ENCODE peak calls at places on chromosomes 16 and 17, in ten cellular contexts. X is naive thymus-derived CD8-positive, alpha-beta T cell; P is Right ventricle myocardium superior; E is left cardiac atrium; Q is progenitor cell of endocrine pancreas; R is effector CD4-positive, alpha-beta T cell; C is NB4; O is C1 segment of cervical spinal cord; B is GM12864; S is hepatocyte. K is an unnamed sample.

GRCh38 chr17:54967621-54968258 is 714 bp downstream of the COX11 start:
- DNase-seq in X (peak), C (peak), Q (no peak), B (no peak), R (no peak), P (no peak), O (no peak), E (no peak), S (peak), K (peak)

GRCh38 chr17:49494937-49495841 is at the start of gene NGFR:
- DNase-seq in O (peak), C (peak), B (no peak), P (peak), S (peak), E (peak), Q (no peak), R (peak), X (peak), K (peak)

GRCh38 chr16:19974607-19975006 is 90.0 kb upstream of the GPRC5B start:
- DNase-seq in E (no peak), X (no peak), Q (no peak), R (no peak), C (no peak), B (no peak), P (no peak), O (no peak), S (no peak), K (no peak)

GRCh38 chr16:21626659-21627277 is 25.6 kb downstream of the IGSF6 start:
- DNase-seq in O (no peak), S (peak), X (no peak), Q (no peak), P (no peak), R (no peak), E (no peak), B (no peak), C (peak), K (peak)

GRCh38 chr16:84737658-84738057 is 37.9 kb downstream of the USP10 start:
- DNase-seq in B (no peak), S (no peak), P (peak), X (no peak), E (no peak), R (no peak), Q (no peak), C (no peak), O (no peak), K (no peak)

GRCh38 chr17:34542700-34543336 is 36.6 kb upstream of the TMEM132E start:
- DNase-seq in B (peak), O (no peak), Q (no peak), R (peak), E (peak), P (no peak), S (peak), X (peak), C (peak), K (peak)

GRCh38 chr16:58684354-58685083 is at the start of gene SLC38A7:
- DNase-seq in X (peak), E (peak), P (peak), S (peak), C (peak), Q (peak), B (peak), R (peak), O (peak), K (peak)

GRCh38 chr17:59859444-59860025 is 33.2 kb downstream of the TUBD1 start:
- DNase-seq in C (peak), Q (no peak), E (no peak), R (no peak), B (no peak), X (no peak), S (no peak), O (no peak), P (no peak), K (peak)

GRCh38 chr17:15091825-15092224 is 173.3 kb downstream of the PMP22 start:
- DNase-seq in S (no peak), B (no peak), C (peak), E (no peak), P (no peak), X (no peak), Q (no peak), R (no peak), O (no peak), K (peak)

GRCh38 chr16:83622010-83622409 is 185.8 kb upstream of the HSBP1 start:
- DNase-seq in R (no peak), X (no peak), Q (no peak), S (no peak), B (no peak), O (no peak), E (no peak), P (no peak), C (no peak), K (no peak)

GRCh38 chr17:50318551-50319310 is 27.2 kb upstream of the XYLT2 start:
- DNase-seq in Q (no peak), R (no peak), E (no peak), P (no peak), B (no peak), S (peak), C (no peak), O (no peak), X (no peak), K (no peak)

GRCh38 chr17:36546418-36547093 is 1.8 kb downstream of the GGNBP2 start:
- DNase-seq in Q (no peak), S (no peak), B (no peak), C (peak), P (no peak), X (no peak), R (no peak), O (no peak), E (no peak), K (peak)

GRCh38 chr16:1631931-1632637 is 19.9 kb downstream of the CRAMP1 start:
- DNase-seq in O (no peak), C (no peak), R (no peak), E (no peak), X (no peak), B (no peak), Q (no peak), S (no peak), P (no peak), K (no peak)

GRCh38 chr17:34182036-34182803 is 72.9 kb upstream of the CCL2 start:
- DNase-seq in X (no peak), O (no peak), C (no peak), S (no peak), Q (no peak), E (no peak), P (no peak), R (no peak), B (no peak), K (no peak)